ENCODE peak calls at places on chromosomes 13 and 19, in five cellular contexts. K is left lung, E is uterus, V is psoas muscle, G is spleen. H is an unnamed sample. For H3K36me3, the result is how much of the 10 kb centered on the place peaks cover.

GRCh38 chr19:17950310-17951150 is 16.4 kb upstream of the KCNN1 start:
- DNase-seq in K (no peak), E (no peak), V (no peak), G (peak), H (no peak)

GRCh38 chr13:63516124-63516523 is 2100.5 kb upstream of the PCDH20 start:
- DNase-seq in K (no peak), E (no peak), V (no peak), G (no peak), H (no peak)

GRCh38 chr13:59261928-59262488 is 901.7 kb downstream of the DIAPH3 start:
- DNase-seq in K (no peak), E (no peak), V (no peak), G (no peak), H (no peak)

GRCh38 chr13:85316501-85316900 is 482.7 kb downstream of the SLITRK6 start:
- DNase-seq in K (no peak), E (no peak), V (no peak), G (no peak), H (no peak)

GRCh38 chr19:788821-789472 is 8.3 kb upstream of the PTBP1 start:
- DNase-seq in K (no peak), E (no peak), V (peak), G (no peak), H (no peak)

GRCh38 chr19:51690359-51691121 is 2.6 kb upstream of the SPACA6 start:
- DNase-seq in K (peak), E (peak), V (peak), G (peak), H (peak)

GRCh38 chr13:106597759-106598395 is 29.9 kb upstream of the ARGLU1 start:
- DNase-seq in K (peak), E (no peak), V (no peak), G (no peak), H (peak)

GRCh38 chr13:107441279-107441678 is 774.1 kb downstream of the LIG4 start:
- DNase-seq in K (no peak), E (no peak), V (no peak), G (no peak), H (no peak)

GRCh38 chr13:20431687-20432384 is 93.8 kb downstream of the CRYL1 start:
- DNase-seq in K (no peak), E (no peak), V (no peak), G (no peak), H (no peak)

GRCh38 chr19:41302624-41303351 is 7.2 kb upstream of the CCDC97 start:
- DNase-seq in K (no peak), E (no peak), V (no peak), G (peak), H (peak)

GRCh38 chr19:31955061-31955460 is 390.3 kb upstream of the ZNF507 start:
- DNase-seq in K (no peak), E (no peak), V (no peak), G (no peak), H (no peak)

GRCh38 chr13:99419591-99420243 is 81.6 kb upstream of the TM9SF2 start:
- DNase-seq in K (no peak), E (no peak), V (no peak), G (no peak), H (peak)

GRCh38 chr19:45046355-45046754 is 7.5 kb downstream of the CLASRP start:
- DNase-seq in K (no peak), E (no peak), V (no peak), G (no peak), H (no peak)

GRCh38 chr19:17078038-17078919 is 2.7 kb downstream of the MYO9B start:
- DNase-seq in K (peak), E (no peak), V (no peak), G (no peak), H (peak)

GRCh38 chr19:1081301-1082164 is 13.6 kb downstream of the POLR2E start:
- DNase-seq in K (no peak), E (no peak), V (no peak), G (peak), H (peak)

GRCh38 chr19:6970478-6970877 is 50.8 kb downstream of the MBD3L2B start:
- DNase-seq in K (no peak), E (no peak), V (no peak), G (no peak), H (no peak)

GRCh38 chr19:29714371-29714952 is 599 bp downstream of the C19orf12 start:
- DNase-seq in K (no peak), E (no peak), V (no peak), G (no peak), H (peak)

GRCh38 chr13:97391201-97391600 is 42.8 kb upstream of the RAP2A start:
- DNase-seq in K (no peak), E (no peak), V (no peak), G (no peak), H (no peak)

GRCh38 chr19:604355-604754 is 14.7 kb downstream of the HCN2 start:
- DNase-seq in K (no peak), E (no peak), V (no peak), G (no peak), H (no peak)

GRCh38 chr13:106523566-106523965 is 11.9 kb downstream of the EFNB2 start:
- DNase-seq in K (no peak), E (no peak), V (no peak), G (no peak), H (no peak)

GRCh38 chr19:18637644-18638630 is 1.1 kb downstream of the KLHL26 start:
- DNase-seq in K (no peak), E (no peak), V (no peak), G (no peak), H (no peak)

GRCh38 chr13:47661076-47661475 is 340.0 kb downstream of the SUCLA2 start:
- DNase-seq in K (no peak), E (no peak), V (no peak), G (no peak), H (no peak)

DNA sequence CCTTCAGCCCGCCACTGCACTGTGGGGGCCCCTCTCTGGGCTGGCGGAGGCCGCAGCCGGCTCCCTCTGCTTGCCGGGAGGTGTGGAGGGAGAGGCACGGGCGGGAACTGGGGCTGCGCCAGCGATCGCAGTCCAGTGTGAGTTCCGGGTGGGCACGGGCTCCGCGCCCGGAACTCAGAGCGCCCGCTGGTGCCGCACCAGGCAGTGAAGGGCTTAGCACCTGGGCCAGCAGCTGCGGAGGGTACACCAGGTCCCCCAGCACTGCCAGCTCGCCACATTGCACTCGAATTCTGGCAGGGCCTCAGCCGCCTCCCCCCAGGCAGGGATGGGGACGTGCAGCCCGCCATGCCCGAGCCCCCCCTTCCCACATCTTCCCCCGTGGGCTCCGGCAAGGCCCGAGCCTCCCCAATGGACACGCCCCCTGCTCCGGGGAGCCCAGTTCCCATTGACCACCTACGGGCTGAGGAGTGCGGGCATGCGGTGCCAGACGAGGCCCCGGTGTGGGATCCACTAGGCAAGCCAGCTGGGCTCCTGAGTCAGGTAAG is 135.9 kb upstream of the RFC3 start:
- DNase-seq in K (no peak), E (no peak), V (peak), G (no peak), H (no peak)
- H3K4me3 ChIP-seq in K (no peak), E (no peak), V (no peak), G (no peak), H (no peak)

DNA sequence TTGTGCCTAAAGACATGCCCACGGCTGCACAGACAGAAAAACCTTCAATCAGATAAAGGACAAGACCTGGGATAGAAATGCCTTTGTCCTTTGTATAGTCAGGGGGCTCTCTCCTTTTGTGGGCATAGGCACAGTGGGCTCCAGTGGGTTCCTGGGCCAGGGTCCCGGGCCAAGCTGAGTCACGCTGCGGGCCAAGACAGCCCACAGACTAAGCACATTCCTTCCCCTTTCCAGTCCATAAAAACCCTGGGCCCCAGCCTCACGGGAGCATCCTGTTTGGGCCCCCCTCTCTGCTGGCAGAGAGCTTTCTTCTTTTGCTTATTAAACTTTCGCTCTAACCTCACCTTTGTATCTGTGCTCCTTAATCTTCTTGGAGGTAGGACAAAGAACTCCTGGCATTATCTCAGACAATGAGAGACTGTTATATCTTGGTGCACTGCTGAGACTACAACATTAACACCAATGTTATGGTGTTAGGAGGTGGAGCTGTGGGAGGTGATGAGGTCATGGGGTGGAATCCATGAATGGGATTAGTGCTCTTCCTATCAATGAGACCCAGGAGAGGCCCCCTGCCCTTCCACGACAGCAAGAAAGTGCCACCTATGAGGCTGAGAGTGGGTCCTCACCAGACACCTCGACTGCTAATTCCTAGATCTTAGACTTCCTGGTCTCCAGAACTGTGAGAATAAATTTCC is 20.8 kb upstream of the FBXL3 start:
- DNase-seq in K (no peak), E (no peak), V (no peak), G (no peak), H (no peak)
- H3K36me3 ChIP-seq in K (under half), E (under half), V (under half), G (half or more), H (half or more)

DNA sequence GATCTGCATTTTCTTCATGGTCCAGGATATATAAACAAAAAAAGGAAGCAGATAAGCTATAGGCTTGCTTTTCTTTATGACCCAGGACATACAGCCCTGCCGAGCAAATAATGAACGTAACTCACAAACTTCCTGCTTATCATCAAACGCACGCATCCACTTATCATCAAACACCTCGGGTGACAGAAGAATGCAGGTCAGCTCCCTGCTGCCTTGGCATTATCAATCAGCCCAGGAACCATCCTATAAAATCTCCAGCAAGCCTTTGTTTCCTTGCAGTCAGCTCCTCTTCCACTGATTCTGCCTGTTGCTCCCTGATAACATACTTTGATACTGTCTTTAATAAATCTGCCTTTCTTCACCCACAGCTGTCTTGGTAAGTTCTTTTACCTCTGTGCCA is 5.3 kb upstream of the ZNF583 start:
- DNase-seq in K (no peak), E (no peak), V (no peak), G (no peak), H (no peak)
- H3K4me3 ChIP-seq in K (no peak), E (no peak), V (no peak), G (no peak), H (no peak)

DNA sequence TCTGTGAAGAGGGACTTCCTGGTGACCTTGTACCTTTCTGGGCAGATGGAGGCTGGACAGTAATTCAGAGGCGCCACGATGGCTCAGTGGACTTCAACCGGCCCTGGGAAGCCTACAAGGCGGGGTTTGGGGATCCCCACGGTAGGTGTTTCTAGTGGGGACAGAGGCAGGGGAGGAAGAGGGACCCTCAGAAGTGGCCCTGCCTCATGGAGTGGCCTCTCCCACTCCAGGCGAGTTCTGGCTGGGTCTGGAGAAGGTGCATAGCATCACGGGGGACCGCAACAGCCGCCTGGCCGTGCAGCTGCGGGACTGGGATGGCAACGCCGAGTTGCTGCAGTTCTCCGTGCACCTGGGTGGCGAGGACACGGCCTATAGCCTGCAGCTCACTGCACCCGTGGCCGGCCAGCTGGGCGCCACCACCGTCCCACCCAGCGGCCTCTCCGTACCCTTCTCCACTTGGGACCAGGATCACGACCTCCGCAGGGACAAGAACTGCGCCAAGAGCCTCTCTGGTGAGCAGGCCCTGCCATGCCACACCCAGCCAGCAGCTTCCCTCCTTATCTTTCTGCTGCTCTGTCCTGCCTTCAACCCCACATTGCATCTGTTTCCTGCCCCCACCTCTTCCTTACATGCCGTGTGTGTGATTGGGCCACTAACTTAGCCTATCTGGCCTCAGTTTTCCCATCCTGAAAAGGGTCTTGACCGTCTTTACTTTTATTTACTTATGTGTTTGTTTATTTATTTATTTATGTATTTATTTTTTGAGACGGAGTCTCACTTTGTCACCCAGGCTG is 7.3 kb downstream of the ANGPTL4 start:
- DNase-seq in K (no peak), E (no peak), V (no peak), G (peak), H (no peak)
- H3K36me3 ChIP-seq in K (under half), E (under half), V (under half), G (under half), H (under half)

GRCh38 chr13:46600943-46601311 is 48.0 kb downstream of the LRCH1 start:
- DNase-seq in K (no peak), E (no peak), V (no peak), G (no peak), H (no peak)
- H3K4me3 ChIP-seq in K (no peak), E (no peak), V (no peak), G (no peak), H (no peak)

GRCh38 chr19:39375929-39376328 is 15.0 kb downstream of the PAF1 start:
- DNase-seq in K (no peak), E (no peak), V (no peak), G (no peak), H (peak)
- H3K36me3 ChIP-seq in K (under half), E (under half), V (under half), G (half or more), H (half or more)